ENCODE peak calls at places on chromosomes 5 and 9, in seven cellular contexts. D is IMR-90, N is mesenchymal stem cell, G is H9, S is mesendoderm, I is neuronal stem cell, H is trophoblast cell. C is an unnamed sample.

GRCh38 chr5:531101-531748 is 7.0 kb upstream of the SLC9A3 start:
- DNase-seq in S (peak; percentile 37), I (no peak), H (no peak), N (no peak), D (no peak), G (no peak), C (no peak)

GRCh38 chr5:6456766-6457370 is 8.2 kb downstream of the UBE2QL1 start:
- DNase-seq in H (no peak), S (no peak), G (no peak), D (no peak), N (no peak), I (no peak), C (no peak)

GRCh38 chr9:8241201-8241600 is 441.6 kb upstream of the DMAC1 start:
- DNase-seq in G (no peak), I (no peak), H (no peak), S (no peak), N (no peak), D (no peak), C (no peak)

GRCh38 chr9:33750839-33751339 is 44.5 kb upstream of the PRSS3 start:
- DNase-seq in N (no peak), G (no peak), I (no peak), D (no peak), S (no peak), H (no peak), C (no peak)

GRCh38 chr5:147037517-147038205 is 159.1 kb upstream of the PPP2R2B start:
- DNase-seq in I (no peak), G (no peak), S (no peak), N (peak; percentile 66), H (no peak), D (peak; percentile 20), C (no peak)

GRCh38 chr5:179870403-179870903 is 11.8 kb upstream of the MRNIP start:
- DNase-seq in G (peak; percentile 81), H (no peak), I (no peak), D (peak; percentile 52), S (peak; percentile 80), N (peak; percentile 55), C (peak; percentile 43)

GRCh38 chr5:140595538-140595937 is 30.9 kb downstream of the SLC35A4 start:
- DNase-seq in G (no peak), D (no peak), N (no peak), I (no peak), S (no peak), H (no peak), C (no peak)

GRCh38 chr9:111916234-111916645 is 19.6 kb downstream of the UGCG start:
- DNase-seq in N (peak; percentile 40), S (no peak), H (no peak), G (no peak), I (no peak), D (no peak), C (no peak)

DNA sequence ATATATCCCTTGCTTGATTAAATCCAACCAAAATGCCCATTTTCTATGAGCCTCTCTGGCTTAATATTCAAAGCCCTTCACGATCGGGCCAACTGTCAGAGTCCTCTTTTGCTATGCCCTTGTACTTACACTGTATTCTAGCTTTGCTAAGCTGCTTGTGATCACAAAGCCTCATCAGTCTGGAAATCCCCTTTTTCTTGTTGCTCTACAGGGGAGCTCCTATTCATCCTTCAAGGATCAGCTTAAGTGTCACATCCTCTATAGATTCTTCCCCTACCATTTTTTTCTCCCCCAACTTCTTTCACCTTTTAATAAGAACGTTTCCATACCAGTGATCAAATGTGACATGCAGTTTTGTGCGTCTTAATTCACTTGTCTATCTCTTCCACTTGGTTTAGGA is 450.4 kb upstream of the CHD1 start:
- DNase-seq in D (no peak), N (no peak), G (no peak), I (peak; percentile 61), S (no peak), H (no peak), C (no peak)
- H4K8ac ChIP-seq in D (no peak overlapping the region), N (no peak overlapping the region), G (no peak overlapping the region), I (no peak overlapping the region), S (no peak overlapping the region), H (no peak overlapping the region), C (no peak overlapping the region)

GRCh38 chr5:132424167-132424935 is 54.8 kb downstream of the SLC22A5 start:
- DNase-seq in G (no peak), D (no peak), I (no peak), N (no peak), H (no peak), S (no peak), C (no peak)

GRCh38 chr5:132425009-132425937 is 55.8 kb downstream of the SLC22A5 start:
- DNase-seq in I (no peak), H (peak; percentile 70), S (no peak), D (peak; percentile 95), N (peak; percentile 91), G (no peak), C (no peak)

GRCh38 chr5:132422720-132423442 is 53.4 kb downstream of the SLC22A5 start:
- DNase-seq in I (no peak), N (peak; percentile 93), H (peak; percentile 58), G (no peak), S (no peak), D (peak; percentile 56), C (no peak)

GRCh38 chr5:132421442-132421841 is 51.9 kb downstream of the SLC22A5 start:
- DNase-seq in H (no peak), N (no peak), I (no peak), D (no peak), S (no peak), G (no peak), C (no peak)

GRCh38 chr5:132423443-132423898 is 54.0 kb downstream of the SLC22A5 start:
- DNase-seq in G (no peak), I (no peak), N (peak; percentile 2), D (no peak), S (no peak), H (no peak), C (no peak)
- H4K8ac ChIP-seq in G (no peak overlapping the region), I (no peak overlapping the region), N (peak overlapping the region; percentile 59), D (peak overlapping the region; percentile 25), S (no peak overlapping the region), H (no peak overlapping the region), C (no peak overlapping the region)

GRCh38 chr9:117470455-117470854 is 55.6 kb upstream of the ASTN2 start:
- DNase-seq in D (no peak), H (no peak), N (no peak), S (peak; percentile 88), G (no peak), I (no peak), C (no peak)
- H4K8ac ChIP-seq in D (no peak overlapping the region), H (no peak overlapping the region), N (no peak overlapping the region), S (no peak overlapping the region), G (no peak overlapping the region), I (no peak overlapping the region), C (no peak overlapping the region)

GRCh38 chr9:96686638-96687335 is 31.7 kb upstream of the PRXL2C start:
- DNase-seq in N (peak; percentile 74), I (peak; percentile 56), G (peak; percentile 87), S (peak; percentile 94), H (peak; percentile 65), D (peak; percentile 57), C (peak; percentile 78)

GRCh38 chr9:96691326-96691725 is 36.2 kb upstream of the PRXL2C start:
- DNase-seq in H (peak; percentile 57), S (peak; percentile 47), I (no peak), D (no peak), G (no peak), N (no peak), C (no peak)

GRCh38 chr9:96688745-96689464 is 33.8 kb upstream of the PRXL2C start:
- DNase-seq in H (no peak), D (no peak), I (no peak), S (no peak), N (no peak), G (no peak), C (no peak)

GRCh38 chr9:96688215-96688614 is 33.1 kb upstream of the PRXL2C start:
- DNase-seq in H (no peak), S (no peak), G (no peak), I (no peak), N (no peak), D (no peak), C (no peak)
- H4K8ac ChIP-seq in H (no peak overlapping the region), S (no peak overlapping the region), G (no peak overlapping the region), I (no peak overlapping the region), N (no peak overlapping the region), D (no peak overlapping the region), C (no peak overlapping the region)

GRCh38 chr5:31692561-31693221 is 53.8 kb downstream of the PDZD2 start:
- DNase-seq in G (no peak), D (no peak), S (no peak), H (no peak), N (no peak), I (no peak), C (no peak)

GRCh38 chr5:31682847-31683246 is 43.9 kb downstream of the PDZD2 start:
- DNase-seq in S (no peak), I (no peak), G (no peak), N (no peak), H (no peak), D (no peak), C (no peak)

DNA sequence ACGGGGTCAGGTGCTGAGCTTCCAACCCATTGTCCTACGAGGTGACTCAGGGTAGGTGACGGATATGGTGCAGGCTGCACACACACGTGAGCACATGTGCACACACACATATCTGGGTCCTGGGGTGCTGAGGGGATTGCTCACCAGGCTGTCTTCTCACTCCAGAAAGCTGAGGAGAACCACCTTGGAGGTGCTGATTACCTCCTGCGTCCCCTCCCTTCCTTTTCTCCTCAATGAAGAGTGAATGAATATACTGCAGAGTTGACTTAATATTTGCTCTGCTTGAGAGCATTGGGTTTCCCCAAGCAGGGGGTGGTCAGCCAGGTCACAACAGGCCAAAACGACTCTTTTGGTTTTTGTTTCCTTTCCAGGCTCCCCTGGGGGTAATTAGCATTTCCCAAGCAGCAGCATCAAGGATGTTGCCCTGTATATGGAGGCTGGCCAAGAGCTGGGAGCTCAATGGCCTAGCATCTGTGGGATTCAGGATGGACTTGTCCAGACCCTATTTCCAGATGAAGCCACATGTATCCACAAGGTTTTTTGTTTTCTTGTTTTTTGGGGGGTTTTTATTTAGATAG is 49.7 kb downstream of the PDZD2 start:
- DNase-seq in D (no peak), N (no peak), S (no peak), H (no peak), G (no peak), I (no peak), C (no peak)
- H4K8ac ChIP-seq in D (no peak overlapping the region), N (no peak overlapping the region), S (no peak overlapping the region), H (no peak overlapping the region), G (no peak overlapping the region), I (no peak overlapping the region), C (peak overlapping the region; percentile 12)

GRCh38 chr5:103519550-103519949 is 43.0 kb downstream of the NUDT12 start:
- DNase-seq in S (peak; percentile 31), D (peak; percentile 8), N (no peak), H (no peak), G (peak; percentile 46), I (no peak), C (no peak)
- H4K8ac ChIP-seq in S (no peak overlapping the region), D (no peak overlapping the region), N (no peak overlapping the region), H (no peak overlapping the region), G (no peak overlapping the region), I (no peak overlapping the region), C (no peak overlapping the region)

DNA sequence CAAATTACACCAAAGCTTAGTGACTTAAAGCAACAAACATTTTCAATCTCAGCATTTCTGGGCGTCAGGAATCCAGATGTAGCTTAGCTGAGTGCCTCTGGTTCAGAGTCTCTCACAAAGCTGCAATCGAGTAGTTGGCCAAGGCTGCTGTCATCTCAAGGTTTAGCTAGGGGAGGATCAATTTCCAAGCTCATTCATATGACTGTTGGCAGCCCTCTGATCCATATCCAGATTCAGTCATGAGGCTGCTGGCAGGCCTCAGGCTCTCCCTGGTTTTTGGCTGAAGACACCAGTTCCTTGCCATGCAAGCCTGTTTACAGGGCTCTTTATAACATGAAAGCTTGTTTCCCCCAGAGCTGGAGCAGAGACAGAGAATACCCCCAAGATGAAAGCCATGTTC is 419.5 kb upstream of the TLE4 start:
- DNase-seq in G (no peak), I (no peak), N (no peak), S (no peak), D (no peak), H (no peak), C (no peak)
- H4K8ac ChIP-seq in G (no peak overlapping the region), I (no peak overlapping the region), N (no peak overlapping the region), S (no peak overlapping the region), D (no peak overlapping the region), H (no peak overlapping the region), C (no peak overlapping the region)

GRCh38 chr5:42767491-42768105 is 11.0 kb downstream of the CCDC152 start:
- DNase-seq in H (no peak), S (peak; percentile 38), I (no peak), N (peak; percentile 44), D (peak; percentile 13), G (no peak), C (no peak)
- H4K8ac ChIP-seq in H (no peak overlapping the region), S (no peak overlapping the region), I (no peak overlapping the region), N (no peak overlapping the region), D (no peak overlapping the region), G (no peak overlapping the region), C (no peak overlapping the region)